ENCODE peak calls at places on chromosomes 11 and 22, in nine cellular contexts. One of them, this sample, is unnamed.

GRCh38 chr11:48093795-48094642 is 113.7 kb downstream of the PTPRJ start:
- DNase-seq in ovary: no peak
- DNase-seq in uterus: no peak
- DNase-seq in A549: no peak
- DNase-seq in IMR-90: peak; percentile 78
- DNase-seq in GM12892: no peak
- DNase-seq in body of pancreas: no peak
- DNase-seq in upper lobe of left lung: no peak
- DNase-seq in HCT116: no peak
- DNase-seq in this sample: no peak

GRCh38 chr22:36569999-36570398 is 41.0 kb upstream of the EIF3D start:
- DNase-seq in ovary: no peak
- DNase-seq in uterus: no peak
- DNase-seq in A549: peak; percentile 29
- DNase-seq in IMR-90: peak; percentile 27
- DNase-seq in GM12892: no peak
- DNase-seq in body of pancreas: no peak
- DNase-seq in upper lobe of left lung: no peak
- DNase-seq in HCT116: peak; percentile 33
- DNase-seq in this sample: no peak

GRCh38 chr11:72741429-72741833 is 10.8 kb downstream of the ARAP1 start:
- DNase-seq in ovary: no peak
- DNase-seq in uterus: no peak
- DNase-seq in A549: no peak
- DNase-seq in IMR-90: no peak
- DNase-seq in GM12892: no peak
- DNase-seq in body of pancreas: no peak
- DNase-seq in upper lobe of left lung: peak; percentile 83
- DNase-seq in HCT116: no peak
- DNase-seq in this sample: no peak

GRCh38 chr11:2377511-2378443 is 667 bp downstream of the CD81 start:
- DNase-seq in ovary: peak; percentile 77
- DNase-seq in uterus: peak; percentile 78
- DNase-seq in A549: peak; percentile 41
- DNase-seq in IMR-90: peak; percentile 33
- DNase-seq in GM12892: no peak
- DNase-seq in body of pancreas: peak; percentile 77
- DNase-seq in upper lobe of left lung: peak; percentile 85
- DNase-seq in HCT116: no peak
- DNase-seq in this sample: peak; percentile 78

GRCh38 chr22:39943366-39943765 is 16.8 kb upstream of the TMA7B start:
- DNase-seq in ovary: no peak
- DNase-seq in uterus: no peak
- DNase-seq in A549: no peak
- DNase-seq in IMR-90: no peak
- DNase-seq in GM12892: no peak
- DNase-seq in body of pancreas: no peak
- DNase-seq in upper lobe of left lung: no peak
- DNase-seq in HCT116: no peak
- DNase-seq in this sample: no peak

GRCh38 chr11:106276126-106276525 is 198.7 kb downstream of the AASDHPPT start:
- DNase-seq in ovary: no peak
- DNase-seq in uterus: no peak
- DNase-seq in A549: no peak
- DNase-seq in IMR-90: peak; percentile 33
- DNase-seq in GM12892: no peak
- DNase-seq in body of pancreas: no peak
- DNase-seq in upper lobe of left lung: no peak
- DNase-seq in HCT116: no peak
- DNase-seq in this sample: no peak

GRCh38 chr11:103794262-103794661 is 242.2 kb upstream of the DDI1 start:
- DNase-seq in ovary: no peak
- DNase-seq in uterus: no peak
- DNase-seq in A549: no peak
- DNase-seq in IMR-90: no peak
- DNase-seq in GM12892: no peak
- DNase-seq in body of pancreas: no peak
- DNase-seq in upper lobe of left lung: no peak
- DNase-seq in HCT116: no peak
- DNase-seq in this sample: no peak

GRCh38 chr22:46674367-46674781 is 54.2 kb downstream of the GRAMD4 start:
- DNase-seq in ovary: no peak
- DNase-seq in uterus: peak; percentile 42
- DNase-seq in A549: no peak
- DNase-seq in IMR-90: no peak
- DNase-seq in GM12892: peak; percentile 65
- DNase-seq in body of pancreas: no peak
- DNase-seq in upper lobe of left lung: peak; percentile 58
- DNase-seq in HCT116: no peak
- DNase-seq in this sample: peak; percentile 71

GRCh38 chr11:74468521-74469280 is 1.4 kb upstream of the KCNE3 start:
- DNase-seq in ovary: no peak
- DNase-seq in uterus: no peak
- DNase-seq in A549: no peak
- DNase-seq in IMR-90: no peak
- DNase-seq in GM12892: no peak
- DNase-seq in body of pancreas: no peak
- DNase-seq in upper lobe of left lung: no peak
- DNase-seq in HCT116: no peak
- DNase-seq in this sample: no peak

GRCh38 chr11:8282621-8283509 is 19.2 kb upstream of the LMO1 start:
- DNase-seq in ovary: no peak
- DNase-seq in uterus: no peak
- DNase-seq in A549: no peak
- DNase-seq in IMR-90: no peak
- DNase-seq in GM12892: no peak
- DNase-seq in body of pancreas: peak; percentile 16
- DNase-seq in upper lobe of left lung: peak; percentile 15
- DNase-seq in HCT116: no peak
- DNase-seq in this sample: no peak

GRCh38 chr22:47095395-47096122 is 333.1 kb downstream of the TBC1D22A start:
- DNase-seq in ovary: no peak
- DNase-seq in uterus: no peak
- DNase-seq in A549: no peak
- DNase-seq in IMR-90: peak; percentile 32
- DNase-seq in GM12892: no peak
- DNase-seq in body of pancreas: no peak
- DNase-seq in upper lobe of left lung: no peak
- DNase-seq in HCT116: no peak
- DNase-seq in this sample: no peak

GRCh38 chr11:8178297-8178696 is 9.5 kb upstream of the RIC3 start:
- DNase-seq in ovary: no peak
- DNase-seq in uterus: no peak
- DNase-seq in A549: no peak
- DNase-seq in IMR-90: no peak
- DNase-seq in GM12892: no peak
- DNase-seq in body of pancreas: no peak
- DNase-seq in upper lobe of left lung: no peak
- DNase-seq in HCT116: no peak
- DNase-seq in this sample: no peak

GRCh38 chr22:47686594-47687363 is 924.3 kb downstream of the TBC1D22A start:
- DNase-seq in ovary: no peak
- DNase-seq in uterus: no peak
- DNase-seq in A549: no peak
- DNase-seq in IMR-90: no peak
- DNase-seq in GM12892: no peak
- DNase-seq in body of pancreas: no peak
- DNase-seq in upper lobe of left lung: no peak
- DNase-seq in HCT116: no peak
- DNase-seq in this sample: no peak

GRCh38 chr22:47420211-47420610 is 657.8 kb downstream of the TBC1D22A start:
- DNase-seq in ovary: no peak
- DNase-seq in uterus: no peak
- DNase-seq in A549: no peak
- DNase-seq in IMR-90: no peak
- DNase-seq in GM12892: no peak
- DNase-seq in body of pancreas: no peak
- DNase-seq in upper lobe of left lung: no peak
- DNase-seq in HCT116: no peak
- DNase-seq in this sample: no peak

GRCh38 chr11:78812513-78813293 is 238.0 kb upstream of the NARS2 start:
- DNase-seq in ovary: no peak
- DNase-seq in uterus: no peak
- DNase-seq in A549: no peak
- DNase-seq in IMR-90: peak; percentile 57
- DNase-seq in GM12892: no peak
- DNase-seq in body of pancreas: no peak
- DNase-seq in upper lobe of left lung: peak; percentile 63
- DNase-seq in HCT116: no peak
- DNase-seq in this sample: no peak

GRCh38 chr11:19816817-19817216 is 104.2 kb downstream of the NAV2 start:
- DNase-seq in ovary: no peak
- DNase-seq in uterus: no peak
- DNase-seq in A549: no peak
- DNase-seq in IMR-90: no peak
- DNase-seq in GM12892: no peak
- DNase-seq in body of pancreas: no peak
- DNase-seq in upper lobe of left lung: no peak
- DNase-seq in HCT116: no peak
- DNase-seq in this sample: no peak

GRCh38 chr11:124801636-124802312 is 1.6 kb upstream of the MSANTD2 start:
- DNase-seq in ovary: no peak
- DNase-seq in uterus: no peak
- DNase-seq in A549: no peak
- DNase-seq in IMR-90: peak; percentile 22
- DNase-seq in GM12892: no peak
- DNase-seq in body of pancreas: no peak
- DNase-seq in upper lobe of left lung: no peak
- DNase-seq in HCT116: no peak
- DNase-seq in this sample: no peak

GRCh38 chr11:10294289-10294953 is 402 bp upstream of the SBF2 start:
- DNase-seq in ovary: peak; percentile 74
- DNase-seq in uterus: peak; percentile 66
- DNase-seq in A549: peak; percentile 41
- DNase-seq in IMR-90: peak; percentile 87
- DNase-seq in GM12892: no peak
- DNase-seq in body of pancreas: peak; percentile 27
- DNase-seq in upper lobe of left lung: no peak
- DNase-seq in HCT116: no peak
- DNase-seq in this sample: no peak

GRCh38 chr11:64074239-64074638 is 38.5 kb downstream of the FLRT1 start:
- DNase-seq in ovary: no peak
- DNase-seq in uterus: no peak
- DNase-seq in A549: no peak
- DNase-seq in IMR-90: no peak
- DNase-seq in GM12892: no peak
- DNase-seq in body of pancreas: no peak
- DNase-seq in upper lobe of left lung: peak; percentile 49
- DNase-seq in HCT116: no peak
- DNase-seq in this sample: no peak

GRCh38 chr11:3123316-3123715 is 41.8 kb downstream of the OSBPL5 start:
- DNase-seq in ovary: peak; percentile 82
- DNase-seq in uterus: peak; percentile 81
- DNase-seq in A549: no peak
- DNase-seq in IMR-90: no peak
- DNase-seq in GM12892: no peak
- DNase-seq in body of pancreas: no peak
- DNase-seq in upper lobe of left lung: no peak
- DNase-seq in HCT116: no peak
- DNase-seq in this sample: no peak

GRCh38 chr22:35629406-35630234 is 12.5 kb upstream of the MB start:
- DNase-seq in ovary: peak; percentile 86
- DNase-seq in uterus: peak; percentile 89
- DNase-seq in A549: peak; percentile 84
- DNase-seq in IMR-90: peak; percentile 98
- DNase-seq in GM12892: no peak
- DNase-seq in body of pancreas: peak; percentile 38
- DNase-seq in upper lobe of left lung: peak; percentile 61
- DNase-seq in HCT116: peak; percentile 87
- DNase-seq in this sample: peak; percentile 31

GRCh38 chr22:19873138-19873959 is 18.7 kb upstream of the GNB1L start:
- DNase-seq in ovary: peak; percentile 12
- DNase-seq in uterus: peak; percentile 12
- DNase-seq in A549: no peak
- DNase-seq in IMR-90: no peak
- DNase-seq in GM12892: peak; percentile 18
- DNase-seq in body of pancreas: peak; percentile 13
- DNase-seq in upper lobe of left lung: peak; percentile 19
- DNase-seq in HCT116: no peak
- DNase-seq in this sample: peak; percentile 13
- TF ChIP-seq POLR2A in ovary: no peak
- TF ChIP-seq POLR2A in uterus: no peak
- TF ChIP-seq POLR2A in A549: no peak
- TF ChIP-seq POLR2A in IMR-90: no peak
- TF ChIP-seq POLR2A in GM12892: no peak
- TF ChIP-seq POLR2A in body of pancreas: no peak
- TF ChIP-seq POLR2A in upper lobe of left lung: no peak
- TF ChIP-seq POLR2A in HCT116: no peak
- TF ChIP-seq POLR2A in this sample: no peak

GRCh38 chr11:66271816-66272215 is 3.4 kb downstream of the RAB1B start:
- DNase-seq in ovary: no peak
- DNase-seq in uterus: no peak
- DNase-seq in A549: no peak
- DNase-seq in IMR-90: no peak
- DNase-seq in GM12892: no peak
- DNase-seq in body of pancreas: no peak
- DNase-seq in upper lobe of left lung: no peak
- DNase-seq in HCT116: no peak
- DNase-seq in this sample: no peak
- TF ChIP-seq POLR2A in ovary: no peak
- TF ChIP-seq POLR2A in uterus: no peak
- TF ChIP-seq POLR2A in A549: no peak
- TF ChIP-seq POLR2A in IMR-90: no peak
- TF ChIP-seq POLR2A in GM12892: no peak
- TF ChIP-seq POLR2A in body of pancreas: no peak
- TF ChIP-seq POLR2A in upper lobe of left lung: no peak
- TF ChIP-seq POLR2A in HCT116: no peak
- TF ChIP-seq POLR2A in this sample: no peak

GRCh38 chr11:66365711-66366619 is 5.6 kb downstream of the SLC29A2 start:
- DNase-seq in ovary: no peak
- DNase-seq in uterus: no peak
- DNase-seq in A549: no peak
- DNase-seq in IMR-90: no peak
- DNase-seq in GM12892: peak; percentile 4
- DNase-seq in body of pancreas: no peak
- DNase-seq in upper lobe of left lung: no peak
- DNase-seq in HCT116: no peak
- DNase-seq in this sample: no peak
- TF ChIP-seq POLR2A in ovary: no peak
- TF ChIP-seq POLR2A in uterus: no peak
- TF ChIP-seq POLR2A in A549: no peak
- TF ChIP-seq POLR2A in IMR-90: no peak
- TF ChIP-seq POLR2A in GM12892: no peak
- TF ChIP-seq POLR2A in body of pancreas: no peak
- TF ChIP-seq POLR2A in upper lobe of left lung: no peak
- TF ChIP-seq POLR2A in HCT116: no peak
- TF ChIP-seq POLR2A in this sample: no peak

GRCh38 chr11:120409655-120410054 is 73.4 kb downstream of the ARHGEF12 start:
- DNase-seq in ovary: no peak
- DNase-seq in uterus: no peak
- DNase-seq in A549: no peak
- DNase-seq in IMR-90: peak; percentile 18
- DNase-seq in GM12892: no peak
- DNase-seq in body of pancreas: no peak
- DNase-seq in upper lobe of left lung: no peak
- DNase-seq in HCT116: no peak
- DNase-seq in this sample: no peak

GRCh38 chr11:120410622-120411380 is 74.6 kb downstream of the ARHGEF12 start:
- DNase-seq in ovary: no peak
- DNase-seq in uterus: no peak
- DNase-seq in A549: no peak
- DNase-seq in IMR-90: no peak
- DNase-seq in GM12892: no peak
- DNase-seq in body of pancreas: no peak
- DNase-seq in upper lobe of left lung: no peak
- DNase-seq in HCT116: no peak
- DNase-seq in this sample: no peak

GRCh38 chr11:120413480-120413879 is 77.3 kb downstream of the ARHGEF12 start:
- DNase-seq in ovary: no peak
- DNase-seq in uterus: no peak
- DNase-seq in A549: no peak
- DNase-seq in IMR-90: peak; percentile 85
- DNase-seq in GM12892: no peak
- DNase-seq in body of pancreas: no peak
- DNase-seq in upper lobe of left lung: no peak
- DNase-seq in HCT116: no peak
- DNase-seq in this sample: no peak
- TF ChIP-seq POLR2A in ovary: no peak
- TF ChIP-seq POLR2A in uterus: no peak
- TF ChIP-seq POLR2A in A549: no peak
- TF ChIP-seq POLR2A in IMR-90: no peak
- TF ChIP-seq POLR2A in GM12892: no peak
- TF ChIP-seq POLR2A in body of pancreas: no peak
- TF ChIP-seq POLR2A in upper lobe of left lung: no peak
- TF ChIP-seq POLR2A in HCT116: no peak
- TF ChIP-seq POLR2A in this sample: no peak